ENCODE peak calls at places on chromosome 21, in six cellular contexts. L is IMR-90, P is lung, R is thoracic aorta, Z is left lung, Q is stomach. K is an unnamed sample. For H3K4me1, the result is how much of the 10 kb centered on the place peaks cover.

GRCh38 chr21:35779690-35780570 is 280.4 kb downstream of the SETD4 start:
- DNase-seq in L (peak), P (no peak), R (no peak), Z (no peak), Q (no peak), K (no peak)

GRCh38 chr21:41110664-41111063 is 57.3 kb upstream of the BACE2 start:
- DNase-seq in L (no peak), P (no peak), R (no peak), Z (no peak), Q (no peak), K (no peak)

GRCh38 chr21:35016071-35016470 is 33.0 kb downstream of the RUNX1 start:
- DNase-seq in L (no peak), P (no peak), R (no peak), Z (no peak), Q (no peak), K (no peak)

GRCh38 chr21:34092241-34092921 is 19.0 kb downstream of the MRPS6 start:
- DNase-seq in L (no peak), P (no peak), R (no peak), Z (no peak), Q (no peak), K (no peak)

GRCh38 chr21:24045775-24046215 is 1561.5 kb downstream of the MRPL39 start:
- DNase-seq in L (peak), P (peak), R (peak), Z (no peak), Q (peak), K (peak)

GRCh38 chr21:35168702-35169101 is 119.6 kb upstream of the RUNX1 start:
- DNase-seq in L (no peak), P (no peak), R (no peak), Z (no peak), Q (no peak), K (no peak)

GRCh38 chr21:14603202-14603601 is 57.1 kb upstream of the SAMSN1 start:
- DNase-seq in L (peak), P (no peak), R (no peak), Z (no peak), Q (no peak), K (no peak)

GRCh38 chr21:40054403-40054802 is 187.2 kb downstream of the PCP4 start:
- DNase-seq in L (no peak), P (peak), R (peak), Z (peak), Q (peak), K (no peak)

DNA sequence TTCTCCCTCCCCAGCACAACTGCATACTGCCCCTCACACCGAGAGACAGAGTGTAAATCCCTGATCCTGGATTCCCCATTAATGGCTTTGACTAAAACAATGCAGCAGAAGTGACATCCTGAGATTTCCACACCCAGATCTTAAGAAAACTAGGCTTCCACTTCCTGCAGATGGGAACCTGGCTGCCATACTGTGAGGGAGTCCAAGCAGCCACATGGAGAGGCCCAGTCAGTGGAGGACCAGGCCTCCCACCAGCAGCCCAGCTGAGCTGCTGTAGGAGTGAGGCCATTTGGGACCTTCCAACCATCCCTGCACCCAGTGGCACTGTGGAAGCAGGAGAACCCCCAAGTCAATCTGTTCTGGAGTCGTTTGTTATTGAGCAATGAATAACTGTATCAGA is 120.6 kb downstream of the CRYAA start:
- DNase-seq in L (no peak), P (no peak), R (no peak), Z (no peak), Q (no peak), K (no peak)
- H3K4me1 ChIP-seq in L (under half), P (under half), R (under half), Z (under half), Q (under half), K (under half)

DNA sequence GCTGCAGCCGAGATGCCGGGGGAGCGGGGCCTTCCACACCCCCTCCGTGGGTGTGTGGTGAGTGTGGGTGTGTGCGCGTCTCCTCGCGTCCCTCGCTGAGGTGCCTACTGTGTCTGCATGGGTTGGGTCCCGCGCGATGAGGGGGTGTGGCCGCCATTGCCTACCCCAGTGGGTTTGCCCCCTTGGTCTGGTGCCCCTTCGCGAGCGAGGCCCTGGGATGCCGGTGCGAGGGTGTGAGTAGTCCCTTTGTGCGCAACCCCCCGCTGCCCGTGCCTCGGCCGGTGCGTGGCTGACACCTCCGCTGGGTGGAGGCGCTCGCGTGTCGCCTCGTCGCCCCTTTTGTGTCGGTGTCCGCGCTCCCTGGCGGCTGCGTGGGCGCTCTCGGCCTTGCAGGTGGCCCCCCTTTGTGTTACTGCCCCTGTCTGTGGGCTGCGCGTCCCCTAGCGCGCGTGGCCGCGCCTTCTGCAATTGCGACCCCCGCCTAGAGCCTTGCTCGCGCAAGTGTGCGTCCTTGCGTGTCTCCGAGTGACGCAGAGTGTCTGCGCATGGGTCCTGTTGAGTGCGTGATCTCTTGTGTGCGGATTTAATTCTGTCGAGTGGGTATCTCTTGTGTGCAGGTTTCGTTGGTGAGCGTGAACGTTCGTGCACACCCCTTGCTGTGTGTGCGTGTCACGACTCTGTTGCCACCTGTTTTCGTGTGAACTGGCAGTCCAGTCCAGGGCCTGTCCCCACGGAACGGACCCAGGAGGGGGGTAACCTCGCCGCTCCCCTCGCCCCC is 552 bp downstream of the TTC3 start:
- DNase-seq in L (peak), P (peak), R (peak), Z (peak), Q (peak), K (peak)
- TF ChIP-seq CTCF in L (no peak), P (no peak), R (no peak), Z (no peak), Q (no peak), K (peak)

GRCh38 chr21:44955141-44955802 is 15.4 kb downstream of the SLX9 start:
- DNase-seq in L (peak), P (no peak), R (no peak), Z (peak), Q (no peak), K (no peak)

GRCh38 chr21:44952929-44953627 is 13.2 kb downstream of the SLX9 start:
- DNase-seq in L (no peak), P (no peak), R (no peak), Z (peak), Q (no peak), K (no peak)

GRCh38 chr21:44953628-44954021 is 13.8 kb downstream of the SLX9 start:
- DNase-seq in L (no peak), P (no peak), R (no peak), Z (peak), Q (no peak), K (no peak)

GRCh38 chr21:44955803-44956175 is 16.0 kb downstream of the SLX9 start:
- DNase-seq in L (no peak), P (no peak), R (no peak), Z (peak), Q (no peak), K (no peak)

DNA sequence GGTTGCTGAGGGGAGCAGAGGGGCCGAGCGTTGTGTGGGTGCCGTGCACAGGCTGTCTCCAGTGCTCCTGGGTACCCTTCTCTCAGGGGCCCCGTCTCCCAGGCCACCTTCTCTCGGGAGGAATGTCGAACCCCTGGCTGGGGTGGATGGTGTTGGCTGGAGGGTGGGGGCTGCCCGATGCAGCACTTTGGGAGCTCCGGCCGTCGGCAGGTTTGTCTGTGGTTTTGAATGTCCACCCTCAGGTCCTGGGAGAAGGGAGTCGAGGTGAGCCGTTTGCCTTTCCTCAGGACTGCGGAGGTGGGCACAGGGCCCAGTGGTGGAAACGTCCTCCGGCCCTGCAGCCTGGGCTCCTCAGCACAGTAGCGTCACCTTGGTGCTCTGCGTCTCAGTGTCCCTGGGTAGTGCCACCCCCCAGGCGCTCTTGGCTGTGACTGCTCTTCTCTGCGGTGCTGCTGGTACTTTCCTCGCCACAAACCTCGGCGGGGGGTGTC is 14.5 kb downstream of the SLX9 start:
- DNase-seq in L (no peak), P (no peak), R (no peak), Z (peak), Q (no peak), K (peak)
- H3K4me1 ChIP-seq in L (under half), P (under half), R (under half), Z (under half), Q (under half), K (half or more)

GRCh38 chr21:31107871-31108270 is 69.6 kb upstream of the KRTAP19-8 start:
- DNase-seq in L (no peak), P (no peak), R (no peak), Z (no peak), Q (no peak), K (no peak)

GRCh38 chr21:31110430-31110829 is 72.2 kb upstream of the KRTAP19-8 start:
- DNase-seq in L (no peak), P (no peak), R (no peak), Z (no peak), Q (no peak), K (no peak)

GRCh38 chr21:31111093-31111492 is 72.8 kb upstream of the KRTAP19-8 start:
- DNase-seq in L (no peak), P (no peak), R (no peak), Z (no peak), Q (no peak), K (no peak)

GRCh38 chr21:31107151-31107785 is 69.0 kb upstream of the KRTAP19-8 start:
- DNase-seq in L (peak), P (no peak), R (no peak), Z (no peak), Q (no peak), K (no peak)

GRCh38 chr21:31108969-31109368 is 70.7 kb upstream of the KRTAP19-8 start:
- DNase-seq in L (peak), P (no peak), R (no peak), Z (no peak), Q (no peak), K (no peak)
- TF ChIP-seq CTCF in L (peak), P (no peak), R (no peak), Z (no peak), Q (no peak), K (peak)

DNA sequence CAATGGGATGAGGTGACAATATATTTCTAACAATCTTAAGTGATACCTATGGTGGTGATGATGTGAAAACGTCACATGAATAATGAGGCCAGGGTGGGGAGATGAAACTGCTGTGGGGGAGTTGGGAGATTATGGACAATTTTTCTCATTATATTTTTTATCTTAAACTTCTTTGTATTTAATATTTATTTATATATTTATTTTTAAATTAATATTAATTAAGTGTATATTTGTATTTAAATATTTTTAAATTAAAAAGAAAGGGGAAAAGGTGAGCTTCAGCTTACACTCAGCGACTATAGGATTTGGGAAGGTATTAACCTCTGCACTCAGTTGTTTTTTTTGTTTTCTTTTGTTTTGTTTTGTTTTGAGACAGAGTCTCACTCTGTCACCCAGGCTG is 158.7 kb downstream of the PSMG1 start:
- DNase-seq in L (no peak), P (no peak), R (no peak), Z (no peak), Q (no peak), K (no peak)
- H3K4me1 ChIP-seq in L (under half), P (under half), R (under half), Z (under half), Q (under half), K (under half)

K was measured in heart right ventricle.